ENCODE peak calls at places on chromosome 7, in six cellular contexts. A, X, G, V, Z and I are unnamed samples.

GRCh38 chr7:151276651-151277590 is 28.4 kb upstream of the SMARCD3 start:
- DNase-seq in Z (no peak), X (peak; percentile 25), A (peak; percentile 32), V (peak; percentile 7), G (peak; percentile 79), I (no peak)

GRCh38 chr7:100799037-100799896 is 28.1 kb downstream of the EPHB4 start:
- DNase-seq in G (peak; percentile 91), X (peak; percentile 70), A (no peak), Z (peak; percentile 5), V (peak; percentile 52), I (peak; percentile 48)

GRCh38 chr7:122304604-122304975 is at the start of gene FEZF1:
- DNase-seq in G (no peak), V (peak; percentile 30), Z (no peak), X (no peak), A (peak; percentile 53), I (peak; percentile 89)

GRCh38 chr7:11492307-11492706 is 339.7 kb downstream of the THSD7A start:
- DNase-seq in Z (no peak), G (no peak), A (no peak), X (peak; percentile 63), V (no peak), I (no peak)

GRCh38 chr7:81081626-81082025 is 162.8 kb upstream of the SEMA3C start:
- DNase-seq in A (no peak), Z (no peak), G (no peak), X (no peak), V (no peak), I (no peak)

GRCh38 chr7:30896783-30897617 is 14.7 kb upstream of the AQP1 start:
- DNase-seq in Z (no peak), G (peak; percentile 92), V (no peak), X (no peak), A (no peak), I (no peak)

GRCh38 chr7:85469446-85469970 is 282.7 kb upstream of the SEMA3D start:
- DNase-seq in X (no peak), V (no peak), Z (no peak), G (no peak), A (no peak), I (no peak)

GRCh38 chr7:103660455-103661371 is 214.7 kb upstream of the SLC26A5 start:
- DNase-seq in A (no peak), Z (no peak), G (peak; percentile 72), V (peak; percentile 100), X (peak; percentile 79), I (no peak)

GRCh38 chr7:18234519-18234918 is 206.9 kb upstream of the PRPS1L1 start:
- DNase-seq in A (no peak), X (no peak), Z (no peak), V (no peak), G (peak; percentile 42), I (no peak)

GRCh38 chr7:151117565-151117964 is 31.3 kb downstream of the AGAP3 start:
- DNase-seq in V (no peak), A (no peak), X (no peak), G (no peak), Z (no peak), I (no peak)

GRCh38 chr7:24732646-24733413 is 24.4 kb downstream of the GSDME start:
- DNase-seq in Z (no peak), A (no peak), X (no peak), V (peak; percentile 20), G (no peak), I (no peak)

GRCh38 chr7:34133356-34133982 is 228.1 kb downstream of the BMPER start:
- DNase-seq in X (no peak), Z (no peak), A (no peak), G (no peak), V (no peak), I (no peak)

GRCh38 chr7:159197066-159197975 is 52.7 kb upstream of the VIPR2 start:
- DNase-seq in Z (peak; percentile 8), G (peak; percentile 96), A (no peak), V (no peak), X (no peak), I (no peak)

GRCh38 chr7:159198016-159198724 is 53.5 kb upstream of the VIPR2 start:
- DNase-seq in G (no peak), A (no peak), Z (no peak), V (no peak), X (no peak), I (no peak)

GRCh38 chr7:159196584-159196983 is 51.9 kb upstream of the VIPR2 start:
- DNase-seq in G (no peak), V (no peak), A (no peak), Z (no peak), X (no peak), I (no peak)

GRCh38 chr7:159193543-159193942 is 48.9 kb upstream of the VIPR2 start:
- DNase-seq in V (no peak), G (no peak), Z (no peak), X (no peak), A (no peak), I (no peak)

DNA sequence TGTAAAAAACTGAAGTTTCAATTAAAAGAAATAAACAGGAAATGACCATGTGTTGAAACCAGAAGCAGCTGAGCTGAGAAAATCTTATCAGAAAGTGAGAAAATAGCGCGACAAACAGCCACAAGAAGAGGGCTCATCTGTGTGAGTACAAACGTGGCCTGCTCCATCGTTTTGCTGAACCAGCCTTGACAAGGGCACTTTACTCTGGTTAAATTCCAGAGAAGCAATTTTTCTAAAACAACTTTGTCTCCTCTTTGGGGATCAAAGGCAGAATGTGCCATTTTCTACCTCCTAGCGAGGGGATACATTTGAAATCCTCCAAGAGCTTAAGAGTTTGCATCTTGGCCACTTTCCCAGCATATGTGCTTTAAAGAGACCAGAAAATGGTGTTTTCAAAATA is 51.3 kb upstream of the VIPR2 start:
- DNase-seq in A (no peak), X (no peak), V (no peak), G (peak; percentile 24), Z (no peak), I (no peak)
- H3K9me3 ChIP-seq in A (no peaks in the 10 kb centered on the region), X (no peaks in the 10 kb centered on the region), V (no peaks in the 10 kb centered on the region), G (no peaks in the 10 kb centered on the region), Z (no peaks in the 10 kb centered on the region), I (no peaks in the 10 kb centered on the region)

GRCh38 chr7:65983965-65984654 is 2.1 kb upstream of the GUSB start:
- DNase-seq in X (peak; percentile 56), Z (no peak), G (no peak), A (no peak), V (no peak), I (no peak)

GRCh38 chr7:65978891-65979582 is 3.0 kb downstream of the GUSB start:
- DNase-seq in X (no peak), V (no peak), Z (no peak), A (no peak), G (no peak), I (no peak)

GRCh38 chr7:65979583-65980477 is 2.2 kb downstream of the GUSB start:
- DNase-seq in Z (no peak), G (no peak), X (no peak), V (no peak), A (no peak), I (no peak)

GRCh38 chr7:65981965-65982792 is at the start of gene GUSB:
- DNase-seq in A (peak; percentile 82), G (peak; percentile 97), X (peak; percentile 86), Z (peak; percentile 51), V (peak; percentile 78), I (peak; percentile 35)

GRCh38 chr7:65980478-65981250 is 1.3 kb downstream of the GUSB start:
- DNase-seq in V (no peak), Z (peak; percentile 59), X (peak; percentile 16), G (peak; percentile 87), A (no peak), I (no peak)
- TF ChIP-seq POLR2AphosphoS5 in V (no peak), Z (peak; percentile 87), X (no peak), G (peak; percentile 77), A (no peak), I (no peak)

GRCh38 chr7:96998333-96998732 is 7.0 kb upstream of the DLX6 start:
- DNase-seq in A (no peak), V (no peak), Z (no peak), X (no peak), G (no peak), I (no peak)
- TF ChIP-seq EZH2 in A (no peak), V (no peak), Z (no peak), X (no peak), G (no peak), I (no peak)

GRCh38 chr7:128084896-128085608 is 53.8 kb upstream of the LRRC4 start:
- DNase-seq in A (no peak), X (no peak), G (no peak), V (no peak), Z (no peak), I (no peak)
- H3K9me3 ChIP-seq in A (no peaks in the 10 kb centered on the region), X (no peaks in the 10 kb centered on the region), G (no peaks in the 10 kb centered on the region), V (no peaks in the 10 kb centered on the region), Z (no peaks in the 10 kb centered on the region), I (no peaks in the 10 kb centered on the region)

GRCh38 chr7:143384741-143385631 is 3.8 kb downstream of the ZYX start:
- DNase-seq in G (no peak), A (no peak), X (no peak), V (no peak), Z (no peak), I (no peak)
- TF ChIP-seq POLR2AphosphoS5 in G (peak; percentile 26), A (no peak), X (peak; percentile 59), V (no peak), Z (peak; percentile 59), I (no peak)

GRCh38 chr7:154242709-154243108 is 190.5 kb downstream of the DPP6 start:
- DNase-seq in Z (no peak), A (no peak), V (no peak), G (no peak), X (no peak), I (no peak)
- TF ChIP-seq EZH2 in Z (no peak), A (no peak), V (no peak), G (no peak), X (no peak), I (no peak)

GRCh38 chr7:64884085-64884912 is 18.8 kb upstream of the ZNF273 start:
- DNase-seq in Z (no peak), V (no peak), G (no peak), A (no peak), X (no peak), I (no peak)
- H3K9me3 ChIP-seq in Z (peaks cover 7% of the 10 kb centered on the region), V (peaks cover 6% of the 10 kb centered on the region), G (peaks cover 37% of the 10 kb centered on the region), A (no peaks in the 10 kb centered on the region), X (peaks cover 2% of the 10 kb centered on the region), I (no peaks in the 10 kb centered on the region)

DNA sequence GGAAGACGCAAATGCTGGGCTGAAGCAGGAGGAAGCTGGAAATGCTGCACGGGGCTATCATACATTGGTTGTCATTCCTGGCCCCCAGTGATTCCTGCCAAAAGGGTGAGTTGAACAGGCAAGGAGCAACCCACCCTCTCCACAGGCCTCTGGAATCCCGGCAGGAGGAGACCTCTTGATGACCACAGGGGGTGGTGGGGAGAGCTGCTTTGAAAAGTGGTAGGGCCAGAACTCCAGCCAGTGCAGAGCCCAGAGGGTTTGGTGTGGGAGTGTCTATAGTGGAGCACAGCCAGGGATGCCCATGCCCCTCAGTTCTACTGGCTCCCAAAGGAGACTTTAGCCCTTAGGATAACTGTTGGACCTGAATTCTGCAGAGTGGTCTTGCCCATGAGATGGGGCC is 89.2 kb downstream of the SAMD9 start:
- DNase-seq in Z (no peak), A (no peak), X (no peak), G (no peak), V (no peak), I (no peak)
- TF ChIP-seq POLR2AphosphoS5 in Z (no peak), A (no peak), X (no peak), G (no peak), V (no peak), I (no peak)

GRCh38 chr7:1402791-1403755 is 56.2 kb downstream of the MICALL2 start:
- DNase-seq in G (no peak), V (no peak), A (no peak), X (no peak), Z (no peak), I (no peak)
- TF ChIP-seq EZH2 in G (no peak), V (no peak), A (no peak), X (no peak), Z (no peak), I (no peak)